ENCODE peak calls at places on chromosomes 11 and 22, in nine cellular contexts. B, U, R, I, G, H, T, P and Z are unnamed samples.

GRCh38 chr11:99934008-99934407 is 753.1 kb upstream of the ARHGAP42 start:
- DNase-seq in P (peak), B (no peak), T (no peak), R (no peak), I (no peak), U (no peak), G (no peak), H (no peak), Z (no peak)

GRCh38 chr11:68447015-68447801 is 13.3 kb upstream of the PPP6R3 start:
- DNase-seq in G (peak), P (peak), B (peak), U (no peak), R (peak), H (peak), I (peak), T (peak), Z (peak)

GRCh38 chr11:3195251-3196160 is 23.1 kb downstream of the MRGPRG start:
- DNase-seq in R (peak), B (no peak), U (no peak), T (no peak), I (peak), P (peak), G (no peak), H (peak), Z (peak)

GRCh38 chr22:29311468-29312217 is 3.9 kb downstream of the RASL10A start:
- DNase-seq in R (peak), G (no peak), T (no peak), B (no peak), H (peak), I (no peak), U (no peak), P (no peak), Z (no peak)

GRCh38 chr11:17845431-17845881 is 110.9 kb downstream of the KCNC1 start:
- DNase-seq in H (no peak), U (peak), T (no peak), P (peak), B (no peak), I (no peak), G (no peak), R (no peak), Z (no peak)

GRCh38 chr11:125588505-125588904 is 4.1 kb upstream of the STT3A start:
- DNase-seq in I (no peak), P (no peak), B (no peak), U (no peak), R (no peak), T (no peak), G (no peak), H (no peak), Z (no peak)

GRCh38 chr11:62399172-62399867 is 19.5 kb upstream of the SCGB1A1 start:
- DNase-seq in P (no peak), U (no peak), B (no peak), R (peak), I (peak), G (no peak), T (no peak), H (no peak), Z (no peak)

GRCh38 chr11:117819096-117820040 is 5.2 kb downstream of the FXYD2 start:
- DNase-seq in H (peak), B (peak), P (peak), I (no peak), T (peak), U (no peak), G (no peak), R (no peak), Z (no peak)

GRCh38 chr11:117039897-117040296 is 58.3 kb downstream of the SIK3 start:
- DNase-seq in B (no peak), T (no peak), I (no peak), G (no peak), P (peak), H (no peak), U (no peak), R (no peak), Z (no peak)

GRCh38 chr11:130124096-130124495 is 35.5 kb upstream of the ST14 start:
- DNase-seq in R (peak), B (peak), U (peak), P (peak), T (peak), H (peak), I (peak), G (peak), Z (no peak)

GRCh38 chr22:44422742-44423370 is 75.2 kb downstream of the RTL6 start:
- DNase-seq in P (no peak), U (no peak), I (peak), R (peak), H (no peak), T (no peak), B (no peak), G (no peak), Z (no peak)

GRCh38 chr11:2772544-2773031 is 72.8 kb upstream of the KCNQ1OT1 start:
- DNase-seq in R (peak), I (no peak), G (no peak), P (peak), H (peak), B (peak), T (no peak), U (no peak), Z (peak)

GRCh38 chr11:31236052-31236652 is 133.4 kb downstream of the DCDC1 start:
- DNase-seq in G (no peak), T (no peak), U (no peak), I (no peak), R (no peak), H (no peak), P (peak), B (no peak), Z (no peak)

GRCh38 chr11:76310832-76311231 is 70.1 kb downstream of the THAP12 start:
- DNase-seq in I (no peak), T (no peak), G (no peak), H (peak), B (no peak), R (no peak), U (no peak), P (no peak), Z (no peak)
- TF ChIP-seq CTCF in I (no peak), T (no peak), G (no peak), H (no peak), B (no peak), R (no peak), U (no peak), P (no peak), Z (no peak)

GRCh38 chr11:13210424-13210823 is 67.2 kb upstream of the BMAL1 start:
- DNase-seq in R (no peak), H (peak), G (peak), I (no peak), U (peak), B (peak), P (peak), T (peak), Z (no peak)
- TF ChIP-seq CTCF in R (peak), H (peak), G (peak), I (peak), U (peak), B (peak), P (peak), T (peak), Z (no peak)

GRCh38 chr11:81756864-81757595 is 976.6 kb downstream of the FAM181B start:
- DNase-seq in P (no peak), G (no peak), H (no peak), I (no peak), B (no peak), U (no peak), T (no peak), R (no peak), Z (no peak)
- TF ChIP-seq CTCF in P (no peak), G (no peak), H (no peak), I (no peak), B (no peak), U (no peak), T (no peak), R (no peak), Z (no peak)

GRCh38 chr22:19086417-19086816 is 35.8 kb downstream of the DGCR2 start:
- DNase-seq in B (no peak), U (no peak), H (no peak), R (no peak), P (no peak), T (no peak), G (no peak), I (peak), Z (no peak)

GRCh38 chr22:19086944-19087343 is 35.3 kb downstream of the DGCR2 start:
- DNase-seq in I (no peak), U (no peak), B (no peak), H (no peak), P (peak), T (no peak), G (no peak), R (no peak), Z (no peak)

GRCh38 chr22:19082793-19083192 is 39.4 kb downstream of the DGCR2 start:
- DNase-seq in R (peak), I (peak), H (no peak), B (no peak), P (no peak), T (no peak), U (no peak), G (no peak), Z (no peak)

GRCh38 chr22:19082101-19082500 is 40.1 kb downstream of the DGCR2 start:
- DNase-seq in G (no peak), T (no peak), B (no peak), I (no peak), H (no peak), P (no peak), R (no peak), U (no peak), Z (no peak)

DNA sequence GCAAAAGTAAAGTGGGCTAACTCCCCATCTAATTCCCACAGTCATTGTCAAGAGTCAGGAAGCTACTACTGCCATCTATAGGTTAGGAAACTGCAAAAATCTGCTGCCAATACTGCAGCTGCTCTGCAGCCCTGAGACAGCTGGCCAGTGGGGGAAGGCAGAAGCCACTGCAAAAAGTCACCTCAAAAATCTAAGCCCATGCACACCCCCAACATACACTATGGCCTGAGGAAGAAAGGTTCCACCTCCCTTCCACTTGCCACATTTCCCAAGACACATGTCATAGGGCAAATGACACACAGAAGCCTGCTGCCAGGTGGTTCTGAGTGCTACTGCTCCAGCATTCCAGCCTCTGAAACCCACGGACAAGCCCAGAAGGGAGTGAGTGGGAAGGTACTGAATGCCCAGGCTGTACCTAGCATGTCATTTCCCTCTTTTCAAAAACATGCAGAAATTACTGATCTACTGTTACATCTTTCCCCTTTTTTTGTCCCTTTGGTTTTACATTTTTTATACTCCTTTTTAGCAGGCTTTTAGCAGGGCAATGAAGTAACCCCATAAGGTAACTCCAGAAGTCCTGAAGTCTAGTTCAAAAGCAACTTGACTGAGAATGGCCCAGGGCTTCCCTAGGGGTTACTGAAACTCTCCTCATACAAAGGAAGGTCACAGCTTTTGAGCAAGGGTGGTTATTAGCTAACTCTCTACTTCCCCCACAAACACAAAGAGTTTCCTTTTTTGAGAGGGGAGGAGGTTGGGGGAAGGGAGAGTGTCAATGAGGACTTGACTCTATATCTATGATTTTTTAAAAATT is 36.8 kb downstream of the DGCR2 start:
- DNase-seq in I (peak), R (no peak), U (no peak), H (no peak), T (peak), P (peak), G (no peak), B (peak), Z (no peak)
- TF ChIP-seq CTCF in I (peak), R (no peak), U (peak), H (no peak), T (peak), P (peak), G (peak), B (peak), Z (no peak)

GRCh38 chr22:19879996-19880785 is 25.5 kb upstream of the GNB1L start:
- DNase-seq in U (no peak), P (no peak), R (peak), H (peak), T (no peak), I (peak), B (no peak), G (no peak), Z (no peak)

GRCh38 chr22:19884954-19885751 is 30.5 kb upstream of the GNB1L start:
- DNase-seq in U (no peak), T (no peak), R (peak), I (no peak), B (no peak), G (no peak), H (no peak), P (no peak), Z (no peak)

GRCh38 chr22:19884161-19884953 is 29.7 kb upstream of the GNB1L start:
- DNase-seq in B (no peak), I (peak), T (no peak), H (peak), U (no peak), R (peak), G (no peak), P (no peak), Z (no peak)

GRCh38 chr22:19880786-19881569 is 26.3 kb upstream of the GNB1L start:
- DNase-seq in R (peak), G (peak), B (no peak), H (peak), T (peak), P (peak), I (peak), U (peak), Z (no peak)

GRCh38 chr22:19882446-19883381 is 28.0 kb upstream of the GNB1L start:
- DNase-seq in H (peak), R (peak), U (no peak), P (no peak), B (no peak), G (no peak), T (no peak), I (peak), Z (no peak)
- TF ChIP-seq CTCF in H (no peak), R (no peak), U (no peak), P (no peak), B (no peak), G (no peak), T (no peak), I (no peak), Z (no peak)